ENCODE peak calls at places on chromosomes 7 and 10, in four cellular contexts. I is astrocyte, W is RWPE2, R is H1. S is an unnamed sample.

GRCh38 chr7:100485514-100485913 is 1.8 kb downstream of the NYAP1 start:
- DNase-seq in W (no peak), R (no peak), I (no peak), S (no peak)

GRCh38 chr10:2508971-2509605 is 558.3 kb upstream of the PFKP start:
- DNase-seq in R (no peak), I (peak; percentile 92), W (no peak), S (no peak)

GRCh38 chr10:51074238-51075028 is at the start of gene PRKG1:
- DNase-seq in R (no peak), I (peak; percentile 50), W (peak; percentile 54), S (peak; percentile 78)

GRCh38 chr7:44374007-44374763 is 48.8 kb upstream of the CAMK2B start:
- DNase-seq in W (no peak), I (no peak), R (no peak), S (no peak)

GRCh38 chr7:154860621-154861375 is 142.1 kb downstream of the PAXIP1 start:
- DNase-seq in W (no peak), I (no peak), R (no peak), S (no peak)

GRCh38 chr10:99394256-99394655 is 36.2 kb downstream of the GOT1 start:
- DNase-seq in R (no peak), I (no peak), W (peak; percentile 80), S (no peak)

GRCh38 chr10:125584954-125585353 is 98.0 kb downstream of the TEX36 start:
- DNase-seq in R (no peak), I (no peak), W (no peak), S (no peak)

GRCh38 chr10:99612167-99612831 is 7.9 kb downstream of the SLC25A28 start:
- DNase-seq in R (no peak), W (no peak), I (peak; percentile 12), S (peak; percentile 75)

GRCh38 chr10:36817898-36818297 is 307.5 kb upstream of the ANKRD30A start:
- DNase-seq in R (no peak), W (no peak), I (no peak), S (no peak)

GRCh38 chr7:15924910-15925309 is 238.4 kb upstream of the MEOX2 start:
- DNase-seq in R (no peak), I (no peak), W (no peak), S (no peak)

GRCh38 chr7:100720645-100721504 is 607 bp downstream of the EPO start:
- DNase-seq in I (no peak), W (no peak), R (no peak), S (no peak)

GRCh38 chr10:118870467-118871243 is 115.9 kb upstream of the CACUL1 start:
- DNase-seq in R (no peak), W (peak; percentile 90), I (peak; percentile 60), S (peak; percentile 97)

GRCh38 chr7:13231216-13231615 is 543.8 kb downstream of the ARL4A start:
- DNase-seq in W (no peak), R (no peak), I (no peak), S (no peak)

GRCh38 chr7:70615066-70615465 is 516.9 kb upstream of the GALNT17 start:
- DNase-seq in R (no peak), I (no peak), W (no peak), S (no peak)

GRCh38 chr10:12969951-12970350 is 31.6 kb downstream of the CCDC3 start:
- DNase-seq in I (peak; percentile 46), W (no peak), R (no peak), S (no peak)

GRCh38 chr10:72274213-72274729 is 547 bp downstream of the DDIT4 start:
- DNase-seq in W (no peak), R (no peak), I (no peak), S (no peak)

GRCh38 chr10:131899695-131900349 is 986 bp upstream of the PPP2R2D start:
- DNase-seq in W (no peak), R (no peak), I (no peak), S (no peak)

GRCh38 chr10:6008497-6009142 is 31.3 kb upstream of the IL15RA start:
- DNase-seq in W (no peak), R (no peak), I (peak; percentile 17), S (peak; percentile 55)

GRCh38 chr7:12647364-12648219 is 39.8 kb upstream of the ARL4A start:
- DNase-seq in R (no peak), I (peak; percentile 76), W (no peak), S (peak; percentile 26)

GRCh38 chr7:69062020-69062760 is 536.1 kb upstream of the AUTS2 start:
- DNase-seq in R (no peak), W (no peak), I (peak; percentile 47), S (peak; percentile 24)

GRCh38 chr10:88848499-88848898 is 3.1 kb downstream of the ANKRD22 start:
- DNase-seq in W (no peak), R (no peak), I (peak; percentile 86), S (peak; percentile 70)

GRCh38 chr10:14062528-14063260 is 268.0 kb downstream of the FRMD4A start:
- DNase-seq in I (peak; percentile 88), R (no peak), W (no peak), S (peak; percentile 34)

GRCh38 chr10:789831-790701 is 100.6 kb upstream of the DIP2C start:
- DNase-seq in I (no peak), R (no peak), W (no peak), S (no peak)

GRCh38 chr7:157544226-157544625 is 207.4 kb downstream of the DNAJB6 start:
- DNase-seq in I (no peak), R (no peak), W (peak; percentile 31), S (no peak)

GRCh38 chr7:110224643-110225042 is 866.3 kb upstream of the LRRN3 start:
- DNase-seq in W (no peak), I (peak; percentile 4), R (no peak), S (no peak)

GRCh38 chr7:74505426-74506328 is 52.0 kb downstream of the GTF2IRD1 start:
- DNase-seq in I (no peak), W (no peak), R (no peak), S (no peak)

GRCh38 chr7:28732037-28732869 is 225.9 kb downstream of the TRIL start:
- DNase-seq in I (peak; percentile 56), R (no peak), W (no peak), S (peak; percentile 75)
- H3K4me3 ChIP-seq in I (peak overlapping the region; percentile 2), R (no peak overlapping the region), W (no peak overlapping the region), S (no peak overlapping the region)

DNA sequence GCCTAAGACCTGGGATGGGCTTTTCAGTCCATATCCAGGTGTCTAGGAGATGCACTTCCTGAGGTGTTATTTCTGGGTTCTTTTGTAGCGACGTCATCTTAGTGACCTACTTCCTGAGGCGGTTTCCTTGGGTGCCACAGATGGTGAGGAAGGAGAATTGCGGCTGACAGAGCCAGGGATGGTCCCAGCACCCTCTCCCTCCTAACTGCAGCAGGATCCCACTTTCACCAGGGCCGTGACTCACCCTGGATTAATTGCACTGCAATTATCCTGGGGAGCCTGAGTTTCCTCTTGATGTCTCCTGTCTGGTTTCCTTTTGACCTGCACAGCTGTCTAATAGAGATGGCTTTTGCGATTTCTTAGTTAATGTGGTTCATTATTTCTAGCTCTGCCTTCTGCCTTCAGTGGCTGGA is 271.7 kb downstream of the TCF7L2 start:
- DNase-seq in W (no peak), R (no peak), I (peak; percentile 41), S (no peak)
- TF ChIP-seq CTCF in W (no peak), R (peak; percentile 26), I (no peak), S (no peak)

DNA sequence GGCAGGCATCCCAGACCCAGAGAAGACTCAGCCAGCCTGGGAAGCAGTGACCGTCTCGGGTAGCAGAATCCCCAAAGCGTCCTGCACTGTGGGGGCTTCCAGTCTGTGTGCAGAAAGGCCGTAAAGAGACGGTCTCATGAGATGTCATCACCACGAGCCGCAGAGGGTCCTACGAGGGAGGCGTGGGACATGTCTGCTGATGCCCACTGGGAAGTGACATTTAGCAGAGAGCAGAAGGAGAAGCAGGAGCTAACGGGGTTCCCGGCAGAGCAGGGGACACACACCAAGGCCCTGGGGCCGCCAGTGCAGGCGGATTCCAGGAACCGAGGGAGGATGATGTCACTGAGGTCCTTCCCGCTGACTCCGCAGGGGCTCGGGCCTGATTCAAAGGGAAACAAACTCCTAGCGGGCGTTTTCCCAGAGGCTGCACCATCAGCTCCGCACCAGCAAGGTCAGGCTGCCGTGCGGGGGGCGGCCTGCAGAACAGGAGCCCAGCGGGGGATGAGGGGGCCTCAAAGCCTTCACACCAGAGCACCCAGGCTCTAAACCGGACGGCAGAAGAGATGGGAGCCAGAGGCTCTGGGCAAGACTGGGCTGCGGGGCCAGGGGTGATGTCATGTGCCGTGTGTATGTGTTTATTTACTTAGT is 85.4 kb upstream of the PDGFA start:
- DNase-seq in R (no peak), W (peak; percentile 39), I (no peak), S (peak; percentile 41)
- H3K4me3 ChIP-seq in R (no peak overlapping the region), W (no peak overlapping the region), I (no peak overlapping the region), S (no peak overlapping the region)

DNA sequence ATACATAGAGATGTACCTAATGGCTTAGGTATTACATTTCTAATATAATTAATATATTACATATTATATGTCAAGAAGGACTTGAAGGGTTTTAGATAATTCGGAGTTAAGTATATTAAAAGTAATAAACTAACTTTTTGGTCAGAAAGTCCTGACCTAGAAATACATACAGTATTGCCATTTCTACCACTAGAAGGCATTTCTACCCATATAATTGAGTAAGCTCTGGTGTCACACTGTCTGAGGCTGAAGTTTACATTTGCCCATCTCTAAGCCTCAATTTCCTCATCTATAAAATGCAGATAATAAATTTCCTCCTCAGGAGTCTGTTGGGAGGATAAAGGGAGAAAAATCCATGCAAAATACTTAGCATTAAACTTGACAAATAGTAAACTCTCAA is 7.1 kb downstream of the FKBP14 start:
- DNase-seq in I (no peak), W (no peak), R (no peak), S (no peak)
- TF ChIP-seq CTCF in I (no peak), W (peak; percentile 41), R (no peak), S (peak; percentile 17)

GRCh38 chr7:903921-904755 is 27.8 kb downstream of the GET4 start:
- DNase-seq in I (no peak), W (no peak), R (no peak), S (no peak)
- H3K4me3 ChIP-seq in I (no peak overlapping the region), W (no peak overlapping the region), R (no peak overlapping the region), S (no peak overlapping the region)

DNA sequence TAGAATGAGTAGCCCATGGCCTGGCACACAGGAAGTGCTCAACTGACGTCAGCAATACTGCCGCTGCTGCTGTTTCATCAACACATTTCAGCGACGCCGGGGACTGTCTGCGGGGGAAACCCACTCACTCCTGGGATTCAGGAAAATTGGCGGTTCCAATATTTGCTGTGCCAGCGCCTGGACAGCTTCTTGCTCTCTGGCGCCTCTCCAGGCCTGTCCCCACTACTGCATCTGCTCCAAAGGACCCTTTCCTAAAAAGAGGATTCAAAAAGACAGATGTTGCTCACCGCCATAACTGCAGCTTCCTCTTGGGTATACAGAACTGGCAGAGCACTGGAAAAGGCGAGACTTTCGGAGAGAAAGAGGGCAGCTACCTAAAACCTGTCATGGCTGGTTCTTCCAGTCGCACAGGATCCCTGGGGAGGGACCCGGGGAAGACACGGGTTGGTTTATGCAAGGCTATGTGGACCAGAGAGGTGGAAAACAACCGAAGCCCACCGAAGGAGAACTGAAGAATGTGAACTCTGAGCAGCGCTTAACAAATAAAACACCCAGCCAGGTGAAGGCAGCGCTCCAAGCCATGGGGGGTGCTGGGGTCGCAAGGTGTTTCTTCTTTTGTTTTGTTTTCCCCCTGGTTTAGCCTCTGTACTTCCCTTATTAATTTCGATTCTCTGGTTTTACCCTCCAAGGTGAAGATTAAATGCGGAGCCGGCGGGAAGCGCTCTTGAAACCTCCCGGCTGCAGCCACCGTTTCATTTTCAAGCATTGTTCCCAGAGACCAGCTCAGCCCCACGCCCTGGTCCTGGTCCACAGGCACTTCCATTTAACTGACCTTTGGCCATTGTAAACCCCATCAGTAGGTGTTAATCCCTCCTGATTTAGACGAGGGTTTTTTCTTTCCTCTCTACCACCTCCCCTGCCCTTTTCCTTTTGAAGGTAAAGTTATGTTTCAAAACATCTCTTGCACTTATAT is 39.5 kb upstream of the ENO4 start:
- DNase-seq in I (no peak), W (no peak), R (no peak), S (peak; percentile 6)
- TF ChIP-seq CTCF in I (peak; percentile 23), W (peak; percentile 33), R (peak; percentile 82), S (peak; percentile 33)

GRCh38 chr10:129617768-129618167 is 150.7 kb downstream of the MGMT start:
- DNase-seq in W (no peak), R (no peak), I (no peak), S (no peak)
- H3K4me3 ChIP-seq in W (no peak overlapping the region), R (no peak overlapping the region), I (no peak overlapping the region), S (no peak overlapping the region)